ENCODE peak calls at places on chromosomes 6 and 20, in ten cellular contexts. One of them, this sample, is unnamed.

GRCh38 chr6:133341607-133342158 is 100.5 kb downstream of the EYA4 start:
- DNase-seq in fibroblast of mammary gland: no peak
- DNase-seq in astrocyte of the spinal cord: peak; percentile 63
- DNase-seq in GM12865: no peak
- DNase-seq in right lobe of liver: no peak
- DNase-seq in Panc1: no peak
- DNase-seq in RWPE1: peak; percentile 22
- DNase-seq in H9: no peak
- DNase-seq in GM06990: no peak
- DNase-seq in fibroblast of the aortic adventitia: peak; percentile 89
- DNase-seq in this sample: peak; percentile 47

GRCh38 chr6:139588076-139588639 is 213.7 kb upstream of the CITED2 start:
- DNase-seq in fibroblast of mammary gland: peak; percentile 33
- DNase-seq in astrocyte of the spinal cord: peak; percentile 71
- DNase-seq in GM12865: no peak
- DNase-seq in right lobe of liver: peak; percentile 49
- DNase-seq in Panc1: no peak
- DNase-seq in RWPE1: no peak
- DNase-seq in H9: no peak
- DNase-seq in GM06990: no peak
- DNase-seq in fibroblast of the aortic adventitia: peak; percentile 58
- DNase-seq in this sample: peak; percentile 45

GRCh38 chr20:37356387-37356786 is 10.4 kb downstream of the SRC start:
- DNase-seq in fibroblast of mammary gland: no peak
- DNase-seq in astrocyte of the spinal cord: no peak
- DNase-seq in GM12865: no peak
- DNase-seq in right lobe of liver: peak; percentile 70
- DNase-seq in Panc1: no peak
- DNase-seq in RWPE1: peak; percentile 78
- DNase-seq in H9: no peak
- DNase-seq in GM06990: no peak
- DNase-seq in fibroblast of the aortic adventitia: no peak
- DNase-seq in this sample: no peak

GRCh38 chr20:21353236-21353635 is 44.1 kb downstream of the NKX2-4 start:
- DNase-seq in fibroblast of mammary gland: peak; percentile 60
- DNase-seq in astrocyte of the spinal cord: peak; percentile 38
- DNase-seq in GM12865: no peak
- DNase-seq in right lobe of liver: no peak
- DNase-seq in Panc1: no peak
- DNase-seq in RWPE1: peak; percentile 8
- DNase-seq in H9: no peak
- DNase-seq in GM06990: no peak
- DNase-seq in fibroblast of the aortic adventitia: peak; percentile 81
- DNase-seq in this sample: peak; percentile 18

GRCh38 chr20:58649288-58650180 is 1.5 kb upstream of the STX16 start:
- DNase-seq in fibroblast of mammary gland: no peak
- DNase-seq in astrocyte of the spinal cord: no peak
- DNase-seq in GM12865: peak; percentile 22
- DNase-seq in right lobe of liver: peak; percentile 51
- DNase-seq in Panc1: no peak
- DNase-seq in RWPE1: no peak
- DNase-seq in H9: no peak
- DNase-seq in GM06990: peak; percentile 41
- DNase-seq in fibroblast of the aortic adventitia: no peak
- DNase-seq in this sample: no peak

GRCh38 chr20:6519556-6519955 is 247.9 kb upstream of the BMP2 start:
- DNase-seq in fibroblast of mammary gland: peak; percentile 75
- DNase-seq in astrocyte of the spinal cord: peak; percentile 92
- DNase-seq in GM12865: no peak
- DNase-seq in right lobe of liver: no peak
- DNase-seq in Panc1: no peak
- DNase-seq in RWPE1: peak; percentile 77
- DNase-seq in H9: no peak
- DNase-seq in GM06990: no peak
- DNase-seq in fibroblast of the aortic adventitia: peak; percentile 11
- DNase-seq in this sample: peak; percentile 6

GRCh38 chr6:119608994-119609393 is 259.4 kb upstream of the MAN1A1 start:
- DNase-seq in fibroblast of mammary gland: no peak
- DNase-seq in astrocyte of the spinal cord: no peak
- DNase-seq in GM12865: peak; percentile 24
- DNase-seq in right lobe of liver: no peak
- DNase-seq in Panc1: no peak
- DNase-seq in RWPE1: no peak
- DNase-seq in H9: peak; percentile 34
- DNase-seq in GM06990: no peak
- DNase-seq in fibroblast of the aortic adventitia: no peak
- DNase-seq in this sample: no peak

GRCh38 chr6:34531580-34532201 is 24.4 kb downstream of the SPDEF start:
- DNase-seq in fibroblast of mammary gland: peak; percentile 79
- DNase-seq in astrocyte of the spinal cord: peak; percentile 89
- DNase-seq in GM12865: peak; percentile 46
- DNase-seq in right lobe of liver: no peak
- DNase-seq in Panc1: no peak
- DNase-seq in RWPE1: no peak
- DNase-seq in H9: peak; percentile 97
- DNase-seq in GM06990: no peak
- DNase-seq in fibroblast of the aortic adventitia: peak; percentile 31
- DNase-seq in this sample: peak; percentile 64

GRCh38 chr6:30614044-30614842 is 2.8 kb downstream of the PPP1R10 start:
- DNase-seq in fibroblast of mammary gland: no peak
- DNase-seq in astrocyte of the spinal cord: no peak
- DNase-seq in GM12865: peak; percentile 46
- DNase-seq in right lobe of liver: no peak
- DNase-seq in Panc1: no peak
- DNase-seq in RWPE1: no peak
- DNase-seq in H9: no peak
- DNase-seq in GM06990: no peak
- DNase-seq in fibroblast of the aortic adventitia: no peak
- DNase-seq in this sample: no peak

GRCh38 chr6:15243994-15244604 is 1.8 kb upstream of the JARID2 start:
- DNase-seq in fibroblast of mammary gland: no peak
- DNase-seq in astrocyte of the spinal cord: no peak
- DNase-seq in GM12865: no peak
- DNase-seq in right lobe of liver: no peak
- DNase-seq in Panc1: no peak
- DNase-seq in RWPE1: no peak
- DNase-seq in H9: peak; percentile 66
- DNase-seq in GM06990: no peak
- DNase-seq in fibroblast of the aortic adventitia: no peak
- DNase-seq in this sample: no peak

DNA sequence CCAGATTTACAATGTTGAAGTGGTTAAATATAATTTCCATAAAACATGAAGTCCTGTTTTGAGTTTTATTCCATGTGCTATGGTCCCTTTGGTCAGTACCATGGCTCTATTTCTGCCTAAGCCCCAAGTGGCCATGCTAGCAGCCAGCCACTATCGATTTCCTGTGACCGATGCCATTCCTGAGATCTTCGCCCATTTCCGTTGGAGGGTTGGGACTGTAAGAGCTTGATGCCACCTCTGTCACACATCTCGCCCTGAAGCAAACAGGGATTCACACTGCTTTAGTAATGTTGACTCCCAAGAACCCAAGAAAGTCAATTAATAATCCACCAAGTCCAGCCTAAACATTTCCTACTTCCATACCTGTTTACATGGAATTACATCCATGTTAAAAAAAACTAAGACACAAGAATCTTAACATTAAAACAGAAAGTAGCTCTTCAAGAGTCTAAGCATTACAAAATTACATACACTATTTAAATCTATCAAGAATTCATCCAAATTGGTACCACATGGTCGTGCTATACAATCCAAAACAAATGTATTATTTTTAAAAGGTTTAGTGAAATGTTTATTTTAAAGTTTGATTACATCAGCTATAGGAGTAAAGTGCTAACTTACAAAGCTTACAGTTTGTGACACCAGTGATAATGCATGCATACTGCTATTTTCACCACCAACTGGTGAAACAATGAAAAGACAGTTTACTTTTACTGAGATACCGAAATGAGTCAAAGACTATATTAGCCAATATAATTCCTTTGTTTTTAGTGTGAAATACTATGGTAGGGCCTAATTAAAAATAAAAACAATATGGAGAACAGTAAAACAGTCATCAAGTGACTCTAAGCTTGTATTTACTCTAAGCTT is 2.5 kb downstream of the RBM39 start:
- DNase-seq in fibroblast of mammary gland: peak; percentile 62
- DNase-seq in astrocyte of the spinal cord: peak; percentile 34
- DNase-seq in GM12865: peak; percentile 34
- DNase-seq in right lobe of liver: no peak
- DNase-seq in Panc1: no peak
- DNase-seq in RWPE1: no peak
- DNase-seq in H9: no peak
- DNase-seq in GM06990: no peak
- DNase-seq in fibroblast of the aortic adventitia: peak; percentile 56
- DNase-seq in this sample: peak; percentile 51
- TF ChIP-seq CTCF in fibroblast of mammary gland: peak; percentile 34
- TF ChIP-seq CTCF in astrocyte of the spinal cord: peak; percentile 24
- TF ChIP-seq CTCF in GM12865: peak; percentile 22
- TF ChIP-seq CTCF in right lobe of liver: no peak
- TF ChIP-seq CTCF in Panc1: no peak
- TF ChIP-seq CTCF in RWPE1: peak; percentile 75
- TF ChIP-seq CTCF in H9: peak; percentile 12
- TF ChIP-seq CTCF in GM06990: peak; percentile 33
- TF ChIP-seq CTCF in fibroblast of the aortic adventitia: peak; percentile 47
- TF ChIP-seq CTCF in this sample: no peak

DNA sequence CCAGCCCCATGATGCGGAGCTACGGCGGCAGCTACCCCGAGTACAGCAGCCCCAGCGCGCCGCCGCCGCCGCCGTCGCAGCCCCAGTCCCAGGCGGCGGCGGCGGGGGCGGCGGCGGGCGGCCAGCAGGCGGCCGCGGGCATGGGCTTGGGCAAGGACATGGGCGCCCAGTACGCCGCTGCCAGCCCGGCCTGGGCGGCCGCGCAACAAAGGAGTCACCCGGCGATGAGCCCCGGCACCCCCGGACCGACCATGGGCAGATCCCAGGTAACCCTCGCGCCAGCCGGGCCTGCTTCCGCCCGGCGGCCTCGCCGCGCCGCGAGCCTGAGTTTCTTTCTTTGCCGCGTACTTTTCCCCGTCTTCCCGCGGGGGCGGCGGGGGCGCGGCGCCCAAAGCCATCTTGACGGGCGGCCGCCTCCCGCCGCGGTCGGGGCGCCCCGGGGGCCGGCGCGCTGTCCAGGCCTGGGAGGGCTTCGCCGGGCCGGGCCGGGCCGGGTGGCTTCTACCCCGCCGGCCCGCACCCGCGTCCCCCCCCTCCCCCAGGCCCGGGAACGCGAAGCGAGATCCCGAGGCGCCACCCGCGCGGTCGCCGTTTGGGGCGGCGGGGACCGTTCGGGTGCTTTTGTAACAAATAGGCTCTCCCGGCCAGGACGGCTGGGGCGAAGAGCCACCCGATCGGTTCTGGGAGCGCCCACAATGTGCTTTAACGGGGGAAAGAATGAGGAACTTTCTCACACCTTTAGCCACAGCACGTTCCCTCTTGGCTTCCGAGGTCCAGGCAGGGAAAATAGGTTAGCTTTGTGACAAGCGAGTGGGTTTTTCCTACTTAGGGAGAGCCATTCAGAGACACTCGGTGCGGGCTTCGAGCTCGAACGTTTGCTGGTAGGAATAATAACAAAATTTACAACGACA is 2.3 kb downstream of the ARID1B start:
- DNase-seq in fibroblast of mammary gland: no peak
- DNase-seq in astrocyte of the spinal cord: no peak
- DNase-seq in GM12865: peak; percentile 65
- DNase-seq in right lobe of liver: peak; percentile 67
- DNase-seq in Panc1: no peak
- DNase-seq in RWPE1: no peak
- DNase-seq in H9: no peak
- DNase-seq in GM06990: peak; percentile 72
- DNase-seq in fibroblast of the aortic adventitia: no peak
- DNase-seq in this sample: peak; percentile 58
- TF ChIP-seq CTCF in fibroblast of mammary gland: no peak
- TF ChIP-seq CTCF in astrocyte of the spinal cord: no peak
- TF ChIP-seq CTCF in GM12865: no peak
- TF ChIP-seq CTCF in right lobe of liver: no peak
- TF ChIP-seq CTCF in Panc1: peak; percentile 33
- TF ChIP-seq CTCF in RWPE1: no peak
- TF ChIP-seq CTCF in H9: no peak
- TF ChIP-seq CTCF in GM06990: no peak
- TF ChIP-seq CTCF in fibroblast of the aortic adventitia: no peak
- TF ChIP-seq CTCF in this sample: no peak

DNA sequence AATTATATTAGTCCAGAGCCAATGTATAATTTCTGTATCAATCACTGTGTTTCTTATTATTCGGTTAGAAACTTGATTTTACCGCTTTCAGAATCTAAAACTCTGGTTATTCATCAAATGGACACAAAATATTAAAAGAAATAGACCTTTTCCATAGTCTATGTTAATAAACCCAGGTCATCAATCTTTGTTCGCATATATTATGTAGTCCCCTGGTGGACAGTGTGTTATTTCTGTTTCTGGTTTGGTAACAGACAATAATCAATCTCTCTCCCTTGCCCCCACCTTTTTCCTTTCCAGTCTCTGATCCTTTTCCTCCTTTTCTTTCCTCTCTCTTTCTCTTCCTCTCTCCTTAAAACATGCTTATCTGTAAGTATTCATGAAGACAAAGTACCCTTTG is 139.0 kb downstream of the FLRT3 start:
- DNase-seq in fibroblast of mammary gland: no peak
- DNase-seq in astrocyte of the spinal cord: no peak
- DNase-seq in GM12865: no peak
- DNase-seq in right lobe of liver: no peak
- DNase-seq in Panc1: no peak
- DNase-seq in RWPE1: no peak
- DNase-seq in H9: no peak
- DNase-seq in GM06990: no peak
- DNase-seq in fibroblast of the aortic adventitia: no peak
- DNase-seq in this sample: no peak
- TF ChIP-seq CTCF in fibroblast of mammary gland: no peak
- TF ChIP-seq CTCF in astrocyte of the spinal cord: no peak
- TF ChIP-seq CTCF in GM12865: no peak
- TF ChIP-seq CTCF in right lobe of liver: no peak
- TF ChIP-seq CTCF in Panc1: no peak
- TF ChIP-seq CTCF in RWPE1: no peak
- TF ChIP-seq CTCF in H9: no peak
- TF ChIP-seq CTCF in GM06990: no peak
- TF ChIP-seq CTCF in fibroblast of the aortic adventitia: no peak
- TF ChIP-seq CTCF in this sample: no peak

DNA sequence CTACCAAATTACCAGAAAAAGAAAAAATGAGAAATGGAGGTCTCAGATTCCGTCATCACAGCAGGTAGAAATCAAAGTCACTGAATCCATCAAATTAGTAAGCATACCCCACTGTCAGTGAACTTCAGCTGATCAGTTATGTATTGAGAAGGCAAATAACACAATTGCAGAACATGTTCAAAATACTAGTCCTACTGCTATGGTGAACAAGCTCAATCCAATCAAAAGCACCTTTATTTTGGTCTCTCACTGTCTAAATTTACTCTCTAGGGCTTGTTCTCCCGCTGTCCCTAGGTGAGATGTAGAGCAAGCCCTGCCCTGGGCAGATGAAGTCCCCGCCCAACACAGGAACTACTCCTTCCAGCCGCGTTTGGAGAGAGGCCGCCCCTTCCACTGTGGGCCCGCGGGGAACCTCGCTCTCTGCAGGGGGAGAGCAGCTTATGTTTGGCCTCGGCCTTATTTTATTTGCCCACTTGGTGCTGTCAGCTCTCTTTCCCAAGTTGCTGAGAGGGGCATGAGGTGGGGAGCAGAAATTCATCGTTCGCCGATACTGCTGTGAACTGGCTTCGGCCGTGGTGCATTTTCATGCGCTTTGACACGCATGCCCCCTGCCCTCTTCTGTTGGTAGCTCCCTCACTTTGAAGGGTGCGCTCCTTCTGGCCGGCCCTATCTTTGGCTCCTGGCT is 14.3 kb upstream of the MAP1LC3A start:
- DNase-seq in fibroblast of mammary gland: no peak
- DNase-seq in astrocyte of the spinal cord: no peak
- DNase-seq in GM12865: no peak
- DNase-seq in right lobe of liver: no peak
- DNase-seq in Panc1: no peak
- DNase-seq in RWPE1: no peak
- DNase-seq in H9: peak; percentile 52
- DNase-seq in GM06990: no peak
- DNase-seq in fibroblast of the aortic adventitia: no peak
- DNase-seq in this sample: peak; percentile 27
- TF ChIP-seq CTCF in fibroblast of mammary gland: no peak
- TF ChIP-seq CTCF in astrocyte of the spinal cord: no peak
- TF ChIP-seq CTCF in GM12865: no peak
- TF ChIP-seq CTCF in right lobe of liver: no peak
- TF ChIP-seq CTCF in Panc1: no peak
- TF ChIP-seq CTCF in RWPE1: no peak
- TF ChIP-seq CTCF in H9: peak; percentile 16
- TF ChIP-seq CTCF in GM06990: no peak
- TF ChIP-seq CTCF in fibroblast of the aortic adventitia: no peak
- TF ChIP-seq CTCF in this sample: no peak